ENCODE peak calls at places on chromosomes 16 and 17, in four cellular contexts. One of them, this sample, is unnamed.
A peak's percentile ranks its signal among the peaks of the same experiment; 100 is the strongest.

GRCh38 chr16:70740919-70741778 is 55.3 kb upstream of the MTSS2 start:
- DNase-seq in cardiac fibroblast: peak; percentile 63
- DNase-seq in choroid plexus epithelial cell: peak; percentile 57
- DNase-seq in mucosa of descending colon: no peak
- DNase-seq in this sample: no peak

GRCh38 chr16:3171181-3171854 is 16.7 kb upstream of the OR1F1 start:
- DNase-seq in cardiac fibroblast: no peak
- DNase-seq in choroid plexus epithelial cell: no peak
- DNase-seq in mucosa of descending colon: no peak
- DNase-seq in this sample: no peak

GRCh38 chr16:84357191-84357651 is 11.1 kb upstream of the ATP2C2 start:
- DNase-seq in cardiac fibroblast: peak; percentile 41
- DNase-seq in choroid plexus epithelial cell: peak; percentile 50
- DNase-seq in mucosa of descending colon: no peak
- DNase-seq in this sample: no peak

GRCh38 chr17:80264048-80264792 is 3.6 kb downstream of the RNF213 start:
- DNase-seq in cardiac fibroblast: no peak
- DNase-seq in choroid plexus epithelial cell: no peak
- DNase-seq in mucosa of descending colon: peak; percentile 65
- DNase-seq in this sample: no peak

GRCh38 chr16:53249331-53249730 is 184.9 kb upstream of the RBL2 start:
- DNase-seq in cardiac fibroblast: no peak
- DNase-seq in choroid plexus epithelial cell: no peak
- DNase-seq in mucosa of descending colon: no peak
- DNase-seq in this sample: no peak

GRCh38 chr16:22664561-22664997 is 149.4 kb upstream of the HS3ST2 start:
- DNase-seq in cardiac fibroblast: no peak
- DNase-seq in choroid plexus epithelial cell: no peak
- DNase-seq in mucosa of descending colon: no peak
- DNase-seq in this sample: no peak

GRCh38 chr17:8489841-8490240 is 54.2 kb downstream of the NDEL1 start:
- DNase-seq in cardiac fibroblast: peak; percentile 21
- DNase-seq in choroid plexus epithelial cell: peak; percentile 18
- DNase-seq in mucosa of descending colon: no peak
- DNase-seq in this sample: no peak

GRCh38 chr16:67933805-67934204 is 2.1 kb upstream of the CTRL start:
- DNase-seq in cardiac fibroblast: no peak
- DNase-seq in choroid plexus epithelial cell: no peak
- DNase-seq in mucosa of descending colon: no peak
- DNase-seq in this sample: no peak

GRCh38 chr16:47946077-47946476 is 209.7 kb downstream of the ABCC12 start:
- DNase-seq in cardiac fibroblast: peak; percentile 2
- DNase-seq in choroid plexus epithelial cell: no peak
- DNase-seq in mucosa of descending colon: no peak
- DNase-seq in this sample: no peak

GRCh38 chr16:50368410-50369132 is at the start of gene BRD7:
- DNase-seq in cardiac fibroblast: peak; percentile 43
- DNase-seq in choroid plexus epithelial cell: peak; percentile 50
- DNase-seq in mucosa of descending colon: peak; percentile 87
- DNase-seq in this sample: peak; percentile 28
- H3K4me3 ChIP-seq in cardiac fibroblast: peak within 1 kb of the TSS; percentile 67
- H3K4me3 ChIP-seq in choroid plexus epithelial cell: peak within 1 kb of the TSS; percentile 68
- H3K4me3 ChIP-seq in mucosa of descending colon: peak within 1 kb of the TSS; percentile 97
- H3K4me3 ChIP-seq in this sample: peak within 1 kb of the TSS; percentile 73

DNA sequence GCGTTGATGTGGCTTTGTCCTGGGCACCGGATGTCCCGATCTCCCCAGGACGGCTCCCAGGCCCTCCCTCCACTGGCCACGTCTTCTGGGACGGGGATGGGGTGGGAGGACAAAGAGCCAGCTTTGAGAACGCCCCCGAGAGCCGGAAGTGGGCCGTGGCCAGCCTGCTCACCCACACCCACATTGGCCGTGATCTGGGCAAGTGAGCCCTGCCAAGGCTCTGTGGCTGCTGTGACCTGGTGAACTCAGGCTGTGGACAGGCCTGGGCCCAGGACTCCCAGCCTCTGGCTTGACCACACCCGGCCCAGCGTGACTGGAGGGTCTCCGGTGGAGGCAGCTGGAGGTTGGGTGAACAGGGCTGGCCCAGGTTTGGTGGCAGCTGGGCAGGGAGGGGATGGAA is 3.3 kb downstream of the CDH15 start:
- DNase-seq in cardiac fibroblast: no peak
- DNase-seq in choroid plexus epithelial cell: no peak
- DNase-seq in mucosa of descending colon: no peak
- DNase-seq in this sample: peak; percentile 43
- H3K4me3 ChIP-seq in cardiac fibroblast: no peak overlapping the region
- H3K4me3 ChIP-seq in choroid plexus epithelial cell: no peak overlapping the region
- H3K4me3 ChIP-seq in mucosa of descending colon: no peak overlapping the region
- H3K4me3 ChIP-seq in this sample: no peak overlapping the region

GRCh38 chr17:64778367-64779290 is 116.5 kb upstream of the SMURF2 start:
- DNase-seq in cardiac fibroblast: no peak
- DNase-seq in choroid plexus epithelial cell: no peak
- DNase-seq in mucosa of descending colon: peak; percentile 71
- DNase-seq in this sample: no peak
- H3K4me3 ChIP-seq in cardiac fibroblast: no peak overlapping the region
- H3K4me3 ChIP-seq in choroid plexus epithelial cell: peak overlapping the region; percentile 39
- H3K4me3 ChIP-seq in mucosa of descending colon: no peak overlapping the region
- H3K4me3 ChIP-seq in this sample: no peak overlapping the region

GRCh38 chr17:57125866-57126265 is 40.8 kb downstream of the AKAP1 start:
- DNase-seq in cardiac fibroblast: no peak
- DNase-seq in choroid plexus epithelial cell: no peak
- DNase-seq in mucosa of descending colon: no peak
- DNase-seq in this sample: no peak

GRCh38 chr17:57135026-57135747 is 50.1 kb downstream of the AKAP1 start:
- DNase-seq in cardiac fibroblast: no peak
- DNase-seq in choroid plexus epithelial cell: no peak
- DNase-seq in mucosa of descending colon: no peak
- DNase-seq in this sample: no peak

GRCh38 chr17:57135748-57136342 is 50.8 kb downstream of the AKAP1 start:
- DNase-seq in cardiac fibroblast: no peak
- DNase-seq in choroid plexus epithelial cell: no peak
- DNase-seq in mucosa of descending colon: no peak
- DNase-seq in this sample: no peak

GRCh38 chr17:57132663-57133062 is 47.6 kb downstream of the AKAP1 start:
- DNase-seq in cardiac fibroblast: no peak
- DNase-seq in choroid plexus epithelial cell: no peak
- DNase-seq in mucosa of descending colon: no peak
- DNase-seq in this sample: no peak

GRCh38 chr17:57130708-57131461 is 45.8 kb downstream of the AKAP1 start:
- DNase-seq in cardiac fibroblast: peak; percentile 83
- DNase-seq in choroid plexus epithelial cell: peak; percentile 87
- DNase-seq in mucosa of descending colon: peak; percentile 82
- DNase-seq in this sample: peak; percentile 82
- H3K4me3 ChIP-seq in cardiac fibroblast: peak overlapping the region; percentile 34
- H3K4me3 ChIP-seq in choroid plexus epithelial cell: peak overlapping the region; percentile 32
- H3K4me3 ChIP-seq in mucosa of descending colon: no peak overlapping the region
- H3K4me3 ChIP-seq in this sample: peak overlapping the region; percentile 56

DNA sequence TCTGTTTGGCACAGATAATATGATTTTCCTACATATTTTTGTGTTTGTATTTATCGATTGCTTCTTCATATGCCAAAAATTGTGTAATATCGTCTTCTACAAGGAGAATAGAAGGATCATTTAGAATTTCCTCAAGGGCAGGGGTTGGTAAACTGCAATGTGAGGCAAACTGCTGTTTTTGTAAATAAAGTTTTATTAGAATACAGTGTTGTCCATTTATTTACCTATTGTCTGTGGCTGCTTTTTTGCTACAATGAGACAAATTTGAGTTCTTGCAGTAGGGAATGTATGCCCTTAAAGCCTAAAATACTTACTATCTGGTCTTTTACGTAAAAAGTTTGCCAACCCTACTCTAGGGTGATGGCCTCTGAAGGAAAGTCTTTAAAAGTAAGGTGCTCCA is 509.5 kb downstream of the TMEM114 start:
- DNase-seq in cardiac fibroblast: no peak
- DNase-seq in choroid plexus epithelial cell: no peak
- DNase-seq in mucosa of descending colon: no peak
- DNase-seq in this sample: no peak
- H3K4me3 ChIP-seq in cardiac fibroblast: no peak overlapping the region
- H3K4me3 ChIP-seq in choroid plexus epithelial cell: no peak overlapping the region
- H3K4me3 ChIP-seq in mucosa of descending colon: no peak overlapping the region
- H3K4me3 ChIP-seq in this sample: no peak overlapping the region

This sample was measured in fibroblast of the aortic adventitia.